ENCODE peak calls at places on chromosomes 16 and 17, in nine cellular contexts. V is thoracic aorta; Q is colonic mucosa; R is coronary artery; O is NCI-H1092 treated with DMSO at 0.1 percent for 48 hours; T is right cardiac atrium; U is T47D; F is AG09319; W is CD8-positive, alpha-beta memory T cell. E is an unnamed sample.

GRCh38 chr17:68343976-68344375 is 52.7 kb downstream of the ARSG start:
- DNase-seq in U (peak), F (no peak), Q (no peak), O (no peak), W (no peak), T (no peak), V (no peak), R (no peak), E (no peak)

GRCh38 chr16:89925596-89926079 is 2.5 kb downstream of the TUBB3 start:
- DNase-seq in V (no peak), U (no peak), R (no peak), Q (no peak), F (no peak), T (no peak), W (no peak), O (peak), E (no peak)

GRCh38 chr16:68992521-68992920 is 112.9 kb upstream of the HAS3 start:
- DNase-seq in F (no peak), W (no peak), Q (no peak), U (no peak), O (no peak), R (no peak), V (no peak), T (no peak), E (no peak)

GRCh38 chr16:86983621-86984020 is 333.6 kb downstream of the C16orf95 start:
- DNase-seq in U (no peak), F (no peak), Q (no peak), T (no peak), W (no peak), R (no peak), O (no peak), V (no peak), E (no peak)

GRCh38 chr17:4006745-4007211 is 42.5 kb upstream of the ATP2A3 start:
- DNase-seq in Q (no peak), V (no peak), F (no peak), O (no peak), T (no peak), R (no peak), W (no peak), U (no peak), E (no peak)

GRCh38 chr17:49351572-49352140 is 10.4 kb downstream of the ZNF652 start:
- DNase-seq in U (no peak), T (no peak), O (no peak), R (no peak), V (no peak), F (no peak), W (no peak), Q (no peak), E (no peak)

GRCh38 chr16:3949287-3949686 is 68.8 kb upstream of the CREBBP start:
- DNase-seq in W (no peak), R (peak), F (no peak), O (peak), U (no peak), Q (no peak), V (no peak), T (peak), E (no peak)

GRCh38 chr17:48391460-48391859 is 38.6 kb downstream of the SKAP1 start:
- DNase-seq in R (no peak), V (no peak), O (no peak), Q (no peak), F (no peak), U (no peak), W (no peak), T (no peak), E (no peak)

GRCh38 chr16:85902366-85903155 is 3.6 kb downstream of the IRF8 start:
- DNase-seq in F (no peak), W (peak), U (no peak), Q (no peak), T (no peak), R (no peak), V (no peak), O (no peak), E (no peak)

GRCh38 chr17:1907818-1908698 is 78.3 kb downstream of the RPA1 start:
- DNase-seq in W (no peak), T (no peak), V (no peak), F (no peak), O (no peak), Q (no peak), U (no peak), R (no peak), E (no peak)

GRCh38 chr16:12758031-12758669 is 45.5 kb downstream of the CPPED1 start:
- DNase-seq in U (no peak), W (no peak), F (no peak), T (no peak), V (no peak), Q (no peak), R (no peak), O (no peak), E (no peak)

GRCh38 chr16:28984619-28985135 is at the start of gene LAT:
- DNase-seq in R (no peak), W (peak), F (no peak), V (no peak), T (peak), O (no peak), U (no peak), Q (peak), E (peak)

GRCh38 chr16:31537362-31537921 is 9.7 kb downstream of the AHSP start:
- DNase-seq in T (peak), O (peak), W (no peak), U (no peak), Q (no peak), R (no peak), V (no peak), F (no peak), E (no peak)

GRCh38 chr17:57270801-57271245 is 14.5 kb downstream of the MSI2 start:
- DNase-seq in Q (no peak), V (no peak), T (no peak), W (no peak), O (no peak), F (no peak), R (no peak), U (no peak), E (no peak)

GRCh38 chr16:11576427-11577289 is 10.1 kb downstream of the LITAF start:
- DNase-seq in V (no peak), F (no peak), W (no peak), O (no peak), U (peak), T (no peak), Q (no peak), R (no peak), E (no peak)

GRCh38 chr17:63138713-63139112 is 172.7 kb downstream of the TANC2 start:
- DNase-seq in W (no peak), V (no peak), T (no peak), F (no peak), U (no peak), O (no peak), R (no peak), Q (no peak), E (no peak)

GRCh38 chr17:16398270-16399267 is 16.8 kb upstream of the TRPV2 start:
- DNase-seq in W (no peak), F (no peak), Q (no peak), T (no peak), R (no peak), O (no peak), U (peak), V (no peak), E (no peak)

GRCh38 chr17:75918112-75918445 is 13.4 kb upstream of the MRPL38 start:
- DNase-seq in O (no peak), F (no peak), V (no peak), W (no peak), T (no peak), U (no peak), R (no peak), Q (no peak), E (no peak)

GRCh38 chr16:4882633-4883285 is 35.5 kb downstream of the UBN1 start:
- DNase-seq in F (no peak), Q (no peak), W (no peak), R (no peak), O (peak), T (no peak), U (peak), V (no peak), E (peak)

GRCh38 chr17:16593356-16594102 is 24.5 kb upstream of the ZNF287 start:
- DNase-seq in W (no peak), V (no peak), U (no peak), R (no peak), Q (no peak), O (no peak), F (peak), T (no peak), E (no peak)

GRCh38 chr17:47733047-47733413 is at the start of gene TBX21:
- DNase-seq in O (peak), Q (peak), W (peak), V (no peak), R (peak), T (peak), U (no peak), F (no peak), E (peak)

GRCh38 chr16:29819506-29819905 is 756 bp upstream of the MVP start:
- DNase-seq in R (peak), F (no peak), T (no peak), U (peak), O (no peak), Q (peak), W (no peak), V (no peak), E (no peak)

GRCh38 chr16:81626181-81626674 is 152.9 kb upstream of the PLCG2 start:
- DNase-seq in T (no peak), R (no peak), V (no peak), Q (no peak), O (no peak), U (no peak), W (no peak), F (no peak), E (no peak)

GRCh38 chr17:79874329-79874981 is 35.2 kb upstream of the CBX4 start:
- DNase-seq in F (no peak), T (no peak), U (peak), V (no peak), W (no peak), Q (peak), O (no peak), R (no peak), E (peak)

GRCh38 chr17:57788710-57789109 is 43.6 kb upstream of the CCDC182 start:
- DNase-seq in Q (no peak), T (no peak), W (no peak), O (no peak), U (no peak), V (no peak), R (no peak), F (no peak), E (no peak)